ENCODE peak calls at places on chromosomes 3 and 15, in five cellular contexts. One of them, this sample, is unnamed. For H3K4me1, the result is how much of the 10 kb centered on the place peaks cover.

GRCh38 chr3:64215559-64215958 is 9.7 kb downstream of the PRICKLE2 start:
- DNase-seq in tibial artery: no peak
- DNase-seq in uterus: no peak
- DNase-seq in transverse colon: no peak
- DNase-seq in astrocyte: no peak
- DNase-seq in this sample: no peak

GRCh38 chr3:107969994-107970896 is 120.6 kb downstream of the CD47 start:
- DNase-seq in tibial artery: no peak
- DNase-seq in uterus: no peak
- DNase-seq in transverse colon: no peak
- DNase-seq in astrocyte: peak
- DNase-seq in this sample: no peak

GRCh38 chr3:168117853-168118313 is 22.2 kb upstream of the GOLIM4 start:
- DNase-seq in tibial artery: no peak
- DNase-seq in uterus: no peak
- DNase-seq in transverse colon: no peak
- DNase-seq in astrocyte: peak
- DNase-seq in this sample: no peak

GRCh38 chr15:33074942-33075341 is 119.6 kb downstream of the FMN1 start:
- DNase-seq in tibial artery: no peak
- DNase-seq in uterus: no peak
- DNase-seq in transverse colon: peak
- DNase-seq in astrocyte: no peak
- DNase-seq in this sample: no peak

GRCh38 chr3:173584093-173584833 is 186.7 kb downstream of the NLGN1 start:
- DNase-seq in tibial artery: no peak
- DNase-seq in uterus: no peak
- DNase-seq in transverse colon: no peak
- DNase-seq in astrocyte: peak
- DNase-seq in this sample: no peak

GRCh38 chr15:41203395-41203794 is 27.2 kb downstream of the EXD1 start:
- DNase-seq in tibial artery: no peak
- DNase-seq in uterus: no peak
- DNase-seq in transverse colon: peak
- DNase-seq in astrocyte: no peak
- DNase-seq in this sample: no peak

GRCh38 chr3:16053794-16054193 is 120.7 kb upstream of the GALNT15 start:
- DNase-seq in tibial artery: peak
- DNase-seq in uterus: no peak
- DNase-seq in transverse colon: no peak
- DNase-seq in astrocyte: no peak
- DNase-seq in this sample: no peak

GRCh38 chr3:15815696-15816095 is 17.9 kb upstream of the ANKRD28 start:
- DNase-seq in tibial artery: no peak
- DNase-seq in uterus: no peak
- DNase-seq in transverse colon: no peak
- DNase-seq in astrocyte: peak
- DNase-seq in this sample: no peak

GRCh38 chr3:143119974-143120715 is 574 bp downstream of the CHST2 start:
- DNase-seq in tibial artery: no peak
- DNase-seq in uterus: peak
- DNase-seq in transverse colon: peak
- DNase-seq in astrocyte: no peak
- DNase-seq in this sample: no peak

GRCh38 chr15:70492240-70493177 is 270.8 kb downstream of the UACA start:
- DNase-seq in tibial artery: no peak
- DNase-seq in uterus: no peak
- DNase-seq in transverse colon: peak
- DNase-seq in astrocyte: peak
- DNase-seq in this sample: no peak
- TF ChIP-seq CTCF in tibial artery: no peak
- TF ChIP-seq CTCF in uterus: no peak
- TF ChIP-seq CTCF in transverse colon: no peak
- TF ChIP-seq CTCF in astrocyte: no peak
- TF ChIP-seq CTCF in this sample: no peak

DNA sequence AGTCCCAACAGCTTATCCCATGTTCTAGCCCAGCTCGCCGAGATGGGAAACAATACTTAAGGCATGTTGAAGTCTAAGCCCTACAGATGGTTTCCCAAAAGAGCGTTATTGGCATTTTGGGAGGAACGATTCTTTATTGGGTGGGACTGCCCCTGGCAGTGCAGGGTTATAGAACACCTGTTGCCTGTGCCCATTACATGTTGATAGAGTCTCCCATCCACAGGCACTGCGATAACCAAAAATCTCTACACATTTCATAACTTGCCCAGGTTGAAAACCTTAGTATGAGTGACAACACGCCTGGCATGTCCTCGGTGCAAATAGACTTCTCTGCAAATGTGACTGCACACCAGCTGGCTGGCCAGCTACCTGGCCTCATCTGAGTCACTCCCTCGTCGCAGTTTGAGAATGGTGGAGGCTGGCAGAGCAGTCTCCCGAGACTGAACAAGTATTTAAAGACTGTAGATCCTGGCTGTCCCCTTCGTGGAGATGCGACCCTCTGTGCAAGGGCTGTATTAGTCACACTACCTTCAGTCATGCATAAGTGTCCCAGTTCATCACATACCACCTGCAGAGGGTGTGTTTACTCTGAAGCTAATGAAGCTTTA is 18.7 kb downstream of the ZNF80 start:
- DNase-seq in tibial artery: no peak
- DNase-seq in uterus: no peak
- DNase-seq in transverse colon: no peak
- DNase-seq in astrocyte: no peak
- DNase-seq in this sample: no peak
- H3K4me1 ChIP-seq in tibial artery: under half
- H3K4me1 ChIP-seq in uterus: under half
- H3K4me1 ChIP-seq in transverse colon: under half
- H3K4me1 ChIP-seq in astrocyte: under half
- H3K4me1 ChIP-seq in this sample: under half

GRCh38 chr3:28950614-28951013 is 330.3 kb upstream of the RBMS3 start:
- DNase-seq in tibial artery: no peak
- DNase-seq in uterus: no peak
- DNase-seq in transverse colon: no peak
- DNase-seq in astrocyte: no peak
- DNase-seq in this sample: no peak
- TF ChIP-seq CTCF in tibial artery: no peak
- TF ChIP-seq CTCF in uterus: no peak
- TF ChIP-seq CTCF in transverse colon: no peak
- TF ChIP-seq CTCF in astrocyte: no peak
- TF ChIP-seq CTCF in this sample: no peak

GRCh38 chr3:100970537-100970936 is 22.7 kb downstream of the ABI3BP start:
- DNase-seq in tibial artery: no peak
- DNase-seq in uterus: no peak
- DNase-seq in transverse colon: no peak
- DNase-seq in astrocyte: no peak
- DNase-seq in this sample: no peak
- H3K4me1 ChIP-seq in tibial artery: under half
- H3K4me1 ChIP-seq in uterus: under half
- H3K4me1 ChIP-seq in transverse colon: under half
- H3K4me1 ChIP-seq in astrocyte: under half
- H3K4me1 ChIP-seq in this sample: under half

GRCh38 chr15:63634154-63634553 is 37.0 kb downstream of the FBXL22 start:
- DNase-seq in tibial artery: no peak
- DNase-seq in uterus: no peak
- DNase-seq in transverse colon: no peak
- DNase-seq in astrocyte: no peak
- DNase-seq in this sample: no peak

GRCh38 chr15:63626955-63627354 is 29.8 kb downstream of the FBXL22 start:
- DNase-seq in tibial artery: no peak
- DNase-seq in uterus: no peak
- DNase-seq in transverse colon: no peak
- DNase-seq in astrocyte: no peak
- DNase-seq in this sample: no peak

GRCh38 chr15:63628123-63628822 is 31.1 kb downstream of the FBXL22 start:
- DNase-seq in tibial artery: no peak
- DNase-seq in uterus: no peak
- DNase-seq in transverse colon: no peak
- DNase-seq in astrocyte: no peak
- DNase-seq in this sample: no peak

GRCh38 chr15:63633312-63633711 is 36.1 kb downstream of the FBXL22 start:
- DNase-seq in tibial artery: no peak
- DNase-seq in uterus: no peak
- DNase-seq in transverse colon: no peak
- DNase-seq in astrocyte: no peak
- DNase-seq in this sample: no peak

DNA sequence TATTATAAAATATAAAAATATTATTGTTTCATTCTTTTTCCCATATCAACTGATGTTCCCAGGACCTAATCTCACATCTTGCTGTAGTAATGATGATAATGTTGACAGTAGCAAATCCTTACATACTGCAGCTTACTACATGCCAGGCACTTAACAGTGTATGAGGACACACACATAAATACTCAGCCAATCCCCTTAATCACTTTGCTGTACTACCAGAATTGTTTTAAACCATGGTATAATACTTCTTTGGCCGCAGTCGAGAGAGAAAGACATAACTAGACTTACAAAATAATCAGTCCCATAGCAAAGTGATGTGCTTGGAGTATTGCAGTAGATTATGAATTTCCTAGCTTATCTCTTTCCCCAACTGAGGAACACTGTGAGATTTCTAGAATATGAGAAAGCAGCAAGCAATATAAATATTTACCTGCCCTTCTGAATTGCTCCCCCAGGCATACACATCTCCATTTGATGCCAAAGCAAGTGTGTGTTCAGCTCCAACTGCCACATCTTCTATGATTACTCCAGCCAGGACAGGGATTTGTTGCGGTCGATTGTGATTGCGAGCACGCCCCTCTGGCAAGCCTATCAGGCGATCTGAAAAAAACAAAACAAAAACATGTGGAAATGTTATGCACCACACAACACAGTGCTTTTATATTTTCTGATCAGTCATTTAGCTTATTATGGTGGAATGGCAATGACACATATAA is 33.0 kb downstream of the FBXL22 start:
- DNase-seq in tibial artery: no peak
- DNase-seq in uterus: no peak
- DNase-seq in transverse colon: no peak
- DNase-seq in astrocyte: no peak
- DNase-seq in this sample: no peak
- TF ChIP-seq CTCF in tibial artery: no peak
- TF ChIP-seq CTCF in uterus: no peak
- TF ChIP-seq CTCF in transverse colon: no peak
- TF ChIP-seq CTCF in astrocyte: no peak
- TF ChIP-seq CTCF in this sample: no peak

DNA sequence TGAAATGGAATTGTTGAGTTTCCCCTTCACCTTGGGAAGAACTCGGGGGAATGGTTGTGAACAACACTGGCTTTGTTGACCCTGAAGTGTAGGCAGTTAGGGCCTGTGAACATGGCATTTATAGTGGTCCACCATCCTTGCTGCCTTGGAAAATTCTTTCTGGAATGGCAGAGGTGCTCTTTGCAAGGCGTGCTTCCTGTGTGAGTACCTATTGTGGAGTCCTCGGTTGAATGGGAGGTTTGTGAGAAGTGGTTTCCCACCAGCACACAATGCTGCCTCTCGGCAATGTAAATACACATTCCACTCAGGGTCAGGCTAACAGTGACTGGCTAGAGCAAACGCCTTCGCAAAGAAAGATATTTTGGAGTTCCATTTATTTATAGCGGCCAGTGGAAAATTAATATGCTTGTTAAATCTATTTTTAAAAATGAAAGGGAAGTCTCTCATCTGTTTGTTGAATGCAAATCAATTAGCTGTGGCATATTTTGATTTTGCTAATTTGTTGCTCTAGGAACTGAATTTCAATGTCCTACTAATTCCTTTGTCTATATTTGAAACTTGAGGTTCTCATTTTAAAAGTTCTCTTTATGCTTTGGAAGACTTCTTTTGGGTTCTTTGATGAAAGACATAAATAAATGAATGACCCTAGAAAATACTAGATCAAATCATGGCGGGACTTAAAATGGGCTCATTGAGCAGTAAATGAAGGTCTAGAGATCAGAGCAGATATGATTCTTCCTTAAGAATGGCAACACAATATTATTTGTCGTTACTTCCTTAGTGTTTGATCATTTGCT is 59.5 kb downstream of the FNDC3B start:
- DNase-seq in tibial artery: no peak
- DNase-seq in uterus: no peak
- DNase-seq in transverse colon: no peak
- DNase-seq in astrocyte: peak
- DNase-seq in this sample: no peak
- H3K4me1 ChIP-seq in tibial artery: under half
- H3K4me1 ChIP-seq in uterus: under half
- H3K4me1 ChIP-seq in transverse colon: under half
- H3K4me1 ChIP-seq in astrocyte: under half
- H3K4me1 ChIP-seq in this sample: half or more

GRCh38 chr3:47419083-47420043 is 38.5 kb downstream of the PTPN23 start:
- DNase-seq in tibial artery: no peak
- DNase-seq in uterus: no peak
- DNase-seq in transverse colon: no peak
- DNase-seq in astrocyte: no peak
- DNase-seq in this sample: no peak
- TF ChIP-seq CTCF in tibial artery: no peak
- TF ChIP-seq CTCF in uterus: no peak
- TF ChIP-seq CTCF in transverse colon: no peak
- TF ChIP-seq CTCF in astrocyte: no peak
- TF ChIP-seq CTCF in this sample: no peak

DNA sequence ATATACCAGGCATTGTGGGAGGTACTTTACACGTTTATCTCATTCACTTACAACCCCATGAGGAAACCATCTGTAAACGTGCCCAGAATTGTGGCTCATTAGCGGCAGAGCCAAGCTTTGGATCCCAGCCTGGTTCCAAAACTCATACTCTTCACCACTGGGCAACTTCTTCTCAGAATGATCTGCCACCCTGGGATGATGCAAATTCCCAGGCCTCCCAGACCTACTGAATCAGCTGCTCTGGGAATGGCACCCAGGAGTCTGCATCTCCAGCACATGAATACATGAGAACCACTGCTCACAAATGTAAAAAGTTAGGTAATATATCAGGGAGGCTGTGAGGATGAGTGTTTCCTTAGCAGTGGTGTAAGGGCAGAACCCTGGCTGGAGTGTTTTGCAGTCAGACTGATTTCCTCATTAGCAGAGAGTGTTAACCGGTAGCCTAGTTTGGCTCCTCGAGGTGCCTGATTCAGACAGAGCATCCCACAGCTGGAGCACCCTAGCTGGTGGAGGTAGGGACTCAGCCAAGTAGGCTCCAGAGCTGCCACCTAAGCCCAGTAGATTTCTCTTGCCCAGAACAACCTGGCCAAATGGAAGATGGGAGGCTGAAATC is 94.2 kb downstream of the LIPC start:
- DNase-seq in tibial artery: no peak
- DNase-seq in uterus: no peak
- DNase-seq in transverse colon: no peak
- DNase-seq in astrocyte: no peak
- DNase-seq in this sample: no peak
- H3K4me1 ChIP-seq in tibial artery: under half
- H3K4me1 ChIP-seq in uterus: under half
- H3K4me1 ChIP-seq in transverse colon: under half
- H3K4me1 ChIP-seq in astrocyte: under half
- H3K4me1 ChIP-seq in this sample: half or more